ENCODE peak calls at places on chromosomes 6 and 20, in four cellular contexts. O is KBM-7, D is uterus, U is hippocampal formation. H is an unnamed sample.

GRCh38 chr6:44454198-44454597 is 66.7 kb downstream of the CDC5L start:
- DNase-seq in D (no peak), O (no peak), U (no peak), H (no peak)

GRCh38 chr6:138421608-138422007 is 17.6 kb downstream of the HEBP2 start:
- DNase-seq in O (no peak), U (no peak), D (no peak), H (no peak)

GRCh38 chr6:153160221-153160620 is 29.1 kb upstream of the RGS17 start:
- DNase-seq in O (no peak), U (no peak), D (no peak), H (no peak)

GRCh38 chr6:157427969-157428368 is 47.0 kb downstream of the ZDHHC14 start:
- DNase-seq in U (no peak), D (no peak), O (no peak), H (no peak)

GRCh38 chr6:170082531-170083187 is 208.2 kb downstream of the DLL1 start:
- DNase-seq in U (no peak), O (no peak), D (no peak), H (no peak)

GRCh38 chr20:38139919-38140753 is 24.9 kb downstream of the TGM2 start:
- DNase-seq in D (peak), U (no peak), O (peak), H (no peak)

GRCh38 chr6:72348926-72349325 is 272.9 kb upstream of the KCNQ5 start:
- DNase-seq in O (no peak), U (no peak), D (no peak), H (no peak)

GRCh38 chr6:154766993-154767392 is 33.8 kb downstream of the SCAF8 start:
- DNase-seq in D (no peak), U (no peak), O (no peak), H (no peak)

GRCh38 chr6:106512048-106512957 is 117.0 kb downstream of the RTN4IP1 start:
- DNase-seq in O (no peak), U (no peak), D (peak), H (no peak)

GRCh38 chr6:140217283-140217682 is 842.8 kb upstream of the CITED2 start:
- DNase-seq in O (no peak), D (no peak), U (no peak), H (no peak)

GRCh38 chr6:35787266-35788218 is 6.7 kb downstream of the CLPSL1 start:
- DNase-seq in O (no peak), U (no peak), D (no peak), H (no peak)

GRCh38 chr6:30688569-30688968 is 2.1 kb upstream of the PPP1R18 start:
- DNase-seq in D (no peak), U (no peak), O (no peak), H (no peak)

GRCh38 chr20:3101737-3102574 is 17.4 kb upstream of the AVP start:
- DNase-seq in O (no peak), D (no peak), U (no peak), H (no peak)

GRCh38 chr6:32393660-32394420 is 13.1 kb downstream of the BTNL2 start:
- DNase-seq in O (peak), D (no peak), U (no peak), H (no peak)

GRCh38 chr6:74785236-74785635 is 420.6 kb downstream of the COL12A1 start:
- DNase-seq in U (no peak), D (no peak), O (no peak), H (no peak)

GRCh38 chr20:59676877-59677140 is 72.5 kb downstream of the PHACTR3 start:
- DNase-seq in O (no peak), U (no peak), D (no peak), H (no peak)

GRCh38 chr6:152458648-152459047 is 178.5 kb downstream of the SYNE1 start:
- DNase-seq in D (no peak), O (no peak), U (no peak), H (no peak)

GRCh38 chr20:10662661-10663458 is 10.9 kb downstream of the JAG1 start:
- DNase-seq in D (no peak), O (no peak), U (no peak), H (no peak)

GRCh38 chr20:62030834-62031434 is 34.7 kb downstream of the TAF4 start:
- DNase-seq in D (no peak), O (no peak), U (no peak), H (no peak)

GRCh38 chr6:30200551-30201281 is 12.5 kb downstream of the TRIM26 start:
- DNase-seq in U (no peak), D (no peak), O (peak), H (no peak)

GRCh38 chr6:56475736-56476457 is 166.8 kb downstream of the DST start:
- DNase-seq in D (peak), U (no peak), O (no peak), H (no peak)

GRCh38 chr20:40175296-40175695 is 513.7 kb downstream of the MAFB start:
- DNase-seq in O (no peak), D (no peak), U (no peak), H (no peak)

GRCh38 chr6:12293234-12293930 is 3.2 kb downstream of the EDN1 start:
- DNase-seq in U (no peak), D (no peak), O (no peak), H (no peak)

GRCh38 chr6:35011096-35012041 is 122.3 kb downstream of the ANKS1A start:
- DNase-seq in O (peak), U (no peak), D (no peak), H (no peak)

GRCh38 chr6:87742106-87742505 is 40.1 kb upstream of the AKIRIN2 start:
- DNase-seq in D (no peak), U (no peak), O (peak), H (no peak)

GRCh38 chr6:23180504-23181293 is 611.3 kb downstream of the HDGFL1 start:
- DNase-seq in U (peak), D (peak), O (no peak), H (peak)

H was measured in nucleus accumbens.